ENCODE peak calls at places on chromosomes 5 and 9, in eight cellular contexts. X is cardiac fibroblast, D is colonic mucosa, N is pancreas, F is heart right ventricle, E is choroid plexus epithelial cell, A is left ventricle myocardium inferior, O is epithelial cell of esophagus. M is an unnamed sample.

GRCh38 chr9:127360829-127361228 is 36.1 kb upstream of the SLC2A8 start:
- DNase-seq in X (peak; percentile 14), D (no peak), N (no peak), F (no peak), E (peak; percentile 56), A (no peak), O (peak; percentile 49), M (peak; percentile 47)

GRCh38 chr5:96254980-96255681 is 177.9 kb downstream of the PCSK1 start:
- DNase-seq in X (peak; percentile 89), D (no peak), N (no peak), F (no peak), E (peak; percentile 84), A (no peak), O (peak; percentile 59), M (peak; percentile 92)

GRCh38 chr9:91047993-91048607 is 246.5 kb downstream of the SYK start:
- DNase-seq in X (peak; percentile 81), D (no peak), N (no peak), F (no peak), E (peak; percentile 85), A (no peak), O (peak; percentile 78), M (peak; percentile 76)

GRCh38 chr5:133635051-133635450 is 22.7 kb upstream of the FSTL4 start:
- DNase-seq in X (peak; percentile 31), D (no peak), N (no peak), F (no peak), E (peak; percentile 88), A (no peak), O (peak; percentile 74), M (no peak)

GRCh38 chr9:99621040-99621439 is 200.6 kb upstream of the NR4A3 start:
- DNase-seq in X (no peak), D (no peak), N (no peak), F (no peak), E (no peak), A (no peak), O (no peak), M (no peak)

GRCh38 chr9:133119461-133120342 is 1.3 kb downstream of the RALGDS start:
- DNase-seq in X (no peak), D (peak; percentile 32), N (no peak), F (peak; percentile 33), E (peak; percentile 13), A (peak; percentile 42), O (peak; percentile 62), M (no peak)

GRCh38 chr9:99368341-99369326 is 146.6 kb downstream of the SEC61B start:
- DNase-seq in X (peak; percentile 46), D (no peak), N (no peak), F (peak; percentile 62), E (peak; percentile 75), A (peak; percentile 66), O (no peak), M (peak; percentile 45)

GRCh38 chr9:89843074-89843473 is 238.3 kb downstream of the GADD45G start:
- DNase-seq in X (no peak), D (no peak), N (no peak), F (no peak), E (no peak), A (no peak), O (no peak), M (no peak)

GRCh38 chr9:78601957-78602565 is 305.1 kb downstream of the PSAT1 start:
- DNase-seq in X (peak; percentile 73), D (no peak), N (no peak), F (no peak), E (peak; percentile 73), A (no peak), O (peak; percentile 91), M (peak; percentile 71)

GRCh38 chr9:100222674-100223073 is 123.6 kb downstream of the INVS start:
- DNase-seq in X (peak; percentile 64), D (no peak), N (no peak), F (no peak), E (peak; percentile 70), A (no peak), O (peak; percentile 42), M (peak; percentile 62)

GRCh38 chr5:26881901-26882300 is 156.5 kb downstream of the CDH9 start:
- DNase-seq in X (no peak), D (no peak), N (no peak), F (no peak), E (no peak), A (no peak), O (peak; percentile 5), M (no peak)

GRCh38 chr5:34772691-34773090 is 66.3 kb upstream of the TTC23L start:
- DNase-seq in X (no peak), D (no peak), N (no peak), F (no peak), E (no peak), A (no peak), O (no peak), M (no peak)

GRCh38 chr9:88355166-88355565 is 33.1 kb upstream of the SPIN1 start:
- DNase-seq in X (peak; percentile 28), D (no peak), N (no peak), F (no peak), E (peak; percentile 28), A (no peak), O (peak; percentile 87), M (no peak)

GRCh38 chr5:168327019-168327421 is 35.6 kb downstream of the WWC1 start:
- DNase-seq in X (no peak), D (no peak), N (no peak), F (no peak), E (no peak), A (no peak), O (peak; percentile 52), M (no peak)

GRCh38 chr9:21525174-21525573 is 43.1 kb upstream of the IFNE start:
- DNase-seq in X (no peak), D (no peak), N (no peak), F (no peak), E (no peak), A (no peak), O (no peak), M (no peak)

GRCh38 chr9:4666042-4666699 is at the start of gene SPATA6L:
- DNase-seq in X (peak; percentile 54), D (peak; percentile 79), N (peak; percentile 70), F (peak; percentile 71), E (peak; percentile 59), A (peak; percentile 71), O (peak; percentile 47), M (peak; percentile 60)

GRCh38 chr9:138028596-138028995 is 151.0 kb downstream of the CACNA1B start:
- DNase-seq in X (no peak), D (no peak), N (no peak), F (no peak), E (no peak), A (no peak), O (no peak), M (no peak)

GRCh38 chr5:79759436-79759835 is 69.8 kb downstream of the CMYA5 start:
- DNase-seq in X (peak; percentile 52), D (no peak), N (no peak), F (no peak), E (peak; percentile 55), A (no peak), O (peak; percentile 44), M (peak; percentile 51)

GRCh38 chr5:137056676-137057075 is 442.4 kb downstream of the SPOCK1 start:
- DNase-seq in X (no peak), D (no peak), N (no peak), F (no peak), E (no peak), A (no peak), O (no peak), M (no peak)

GRCh38 chr5:137054792-137055191 is 444.3 kb downstream of the SPOCK1 start:
- DNase-seq in X (no peak), D (no peak), N (no peak), F (no peak), E (no peak), A (no peak), O (no peak), M (no peak)

GRCh38 chr5:137054335-137054734 is 444.8 kb downstream of the SPOCK1 start:
- DNase-seq in X (no peak), D (no peak), N (no peak), F (no peak), E (no peak), A (no peak), O (no peak), M (no peak)

GRCh38 chr5:137055271-137055872 is 443.8 kb downstream of the SPOCK1 start:
- DNase-seq in X (peak; percentile 31), D (no peak), N (no peak), F (no peak), E (no peak), A (no peak), O (no peak), M (peak; percentile 52)

GRCh38 chr5:137051165-137051564 is 448.0 kb downstream of the SPOCK1 start:
- DNase-seq in X (peak; percentile 45), D (no peak), N (no peak), F (no peak), E (no peak), A (no peak), O (peak; percentile 45), M (peak; percentile 23)
- TF ChIP-seq CTCF in X (peak; percentile 30), D (no peak), N (no peak), F (no peak), E (no peak), A (peak; percentile 60), O (peak; percentile 50), M (peak; percentile 33)

GRCh38 chr9:36471359-36471758 is 71.3 kb upstream of the RNF38 start:
- DNase-seq in X (peak; percentile 16), D (no peak), N (no peak), F (no peak), E (no peak), A (no peak), O (no peak), M (no peak)
- H3K4me3 ChIP-seq in X (no peak overlapping the region), D (no peak overlapping the region), N (no peak overlapping the region), F (no peak overlapping the region), E (no peak overlapping the region), A (peak overlapping the region; percentile 59), O (no peak overlapping the region), M (no peak overlapping the region)

GRCh38 chr5:109694451-109694891 is 4.7 kb downstream of the MAN2A1 start:
- DNase-seq in X (peak; percentile 45), D (no peak), N (no peak), F (no peak), E (no peak), A (no peak), O (peak; percentile 79), M (peak; percentile 8)

GRCh38 chr5:109692852-109693251 is 3.1 kb downstream of the MAN2A1 start:
- DNase-seq in X (no peak), D (no peak), N (no peak), F (no peak), E (no peak), A (no peak), O (no peak), M (no peak)

GRCh38 chr5:109697339-109697738 is 7.6 kb downstream of the MAN2A1 start:
- DNase-seq in X (peak; percentile 38), D (no peak), N (no peak), F (no peak), E (no peak), A (no peak), O (no peak), M (no peak)

GRCh38 chr5:109693535-109694152 is 3.9 kb downstream of the MAN2A1 start:
- DNase-seq in X (peak; percentile 46), D (no peak), N (no peak), F (no peak), E (peak; percentile 74), A (no peak), O (peak; percentile 60), M (peak; percentile 30)

GRCh38 chr5:109695005-109695926 is 5.5 kb downstream of the MAN2A1 start:
- DNase-seq in X (no peak), D (no peak), N (no peak), F (no peak), E (no peak), A (no peak), O (no peak), M (no peak)
- TF ChIP-seq CTCF in X (no peak), D (no peak), N (no peak), F (no peak), E (no peak), A (no peak), O (no peak), M (no peak)

GRCh38 chr5:15694694-15695093 is 194.7 kb downstream of the FBXL7 start:
- DNase-seq in X (no peak), D (no peak), N (no peak), F (no peak), E (peak; percentile 66), A (no peak), O (no peak), M (peak; percentile 37)
- H3K4me3 ChIP-seq in X (no peak overlapping the region), D (no peak overlapping the region), N (no peak overlapping the region), F (no peak overlapping the region), E (no peak overlapping the region), A (no peak overlapping the region), O (no peak overlapping the region), M (no peak overlapping the region)

M was measured in fibroblast of pulmonary artery.